ENCODE peak calls at places on chromosomes 2 and 18, in nine cellular contexts. S is lower lobe of right lung; U is GM12878; G is psoas muscle; Z is PC-3; O is tibial artery; D is lung; N is adrenal gland; X is CD8-positive, alpha-beta T cell. C is an unnamed sample.

GRCh38 chr2:64204006-64204632 is 59.9 kb upstream of the PELI1 start:
- DNase-seq in Z (no peak), G (no peak), U (peak), X (no peak), N (no peak), D (no peak), O (no peak), S (peak), C (peak)

GRCh38 chr18:59617468-59617932 is 79.7 kb downstream of the CCBE1 start:
- DNase-seq in S (no peak), N (peak), U (no peak), G (no peak), O (no peak), D (no peak), X (no peak), Z (peak), C (no peak)

GRCh38 chr2:42040643-42041277 is 7.1 kb upstream of the PKDCC start:
- DNase-seq in X (no peak), U (no peak), Z (no peak), N (no peak), D (no peak), O (no peak), S (no peak), G (no peak), C (no peak)

GRCh38 chr18:47283476-47283875 is 32.0 kb upstream of the SKOR2 start:
- DNase-seq in Z (peak), X (no peak), U (no peak), G (no peak), D (no peak), N (no peak), S (no peak), O (no peak), C (no peak)

GRCh38 chr2:40093036-40093673 is 314.1 kb upstream of the THUMPD2 start:
- DNase-seq in N (no peak), G (no peak), U (no peak), Z (no peak), D (no peak), S (no peak), X (no peak), O (no peak), C (no peak)

GRCh38 chr2:201130524-201131186 is 14.7 kb downstream of the CFLAR start:
- DNase-seq in G (no peak), N (peak), U (no peak), S (no peak), D (no peak), Z (peak), X (no peak), O (no peak), C (peak)

GRCh38 chr2:50476174-50476573 is 555.8 kb downstream of the NRXN1 start:
- DNase-seq in S (no peak), Z (no peak), G (no peak), D (no peak), N (no peak), X (no peak), O (no peak), U (no peak), C (no peak)

GRCh38 chr2:58131191-58132011 is 84.8 kb downstream of the VRK2 start:
- DNase-seq in O (no peak), U (no peak), Z (no peak), X (no peak), S (no peak), N (peak), G (peak), D (peak), C (no peak)

GRCh38 chr2:229486673-229487072 is 215.6 kb upstream of the PID1 start:
- DNase-seq in S (no peak), X (no peak), D (no peak), O (no peak), G (no peak), U (no peak), Z (no peak), N (no peak), C (no peak)

GRCh38 chr2:239378021-239378917 is 22.6 kb downstream of the HDAC4 start:
- DNase-seq in N (no peak), U (no peak), G (peak), S (peak), D (no peak), Z (no peak), O (peak), X (no peak), C (no peak)

GRCh38 chr2:119429225-119430000 is 2.2 kb upstream of the TMEM37 start:
- DNase-seq in D (no peak), U (peak), X (no peak), S (no peak), N (no peak), G (no peak), Z (no peak), O (peak), C (peak)

GRCh38 chr2:160336091-160336490 is 136.0 kb upstream of the ITGB6 start:
- DNase-seq in X (no peak), S (no peak), Z (no peak), O (no peak), N (no peak), G (no peak), D (no peak), U (no peak), C (no peak)

GRCh38 chr2:127551221-127551930 is 15.9 kb downstream of the MYO7B start:
- DNase-seq in O (no peak), Z (no peak), D (no peak), G (no peak), X (no peak), N (no peak), U (no peak), S (no peak), C (no peak)

GRCh38 chr2:231991664-231992063 is 30.2 kb downstream of the DIS3L2 start:
- DNase-seq in O (no peak), D (no peak), U (no peak), X (no peak), G (no peak), Z (no peak), S (no peak), N (no peak), C (peak)

GRCh38 chr2:84938194-84938879 is 32.6 kb upstream of the KCMF1 start:
- DNase-seq in G (no peak), X (peak), N (no peak), Z (peak), U (peak), O (no peak), D (no peak), S (no peak), C (no peak)

GRCh38 chr18:48886520-48887293 is 64.1 kb downstream of the SMAD7 start:
- DNase-seq in Z (no peak), X (no peak), N (no peak), D (no peak), O (no peak), G (no peak), U (no peak), S (no peak), C (no peak)

GRCh38 chr2:193542762-193543161 is 1348.0 kb upstream of the TMEFF2 start:
- DNase-seq in S (no peak), D (no peak), Z (no peak), G (no peak), U (no peak), O (no peak), N (no peak), X (no peak), C (no peak)

GRCh38 chr2:162400336-162400735 is 56.4 kb downstream of the GCA start:
- DNase-seq in S (no peak), U (no peak), D (no peak), O (no peak), Z (no peak), X (no peak), N (no peak), G (no peak), C (no peak)

GRCh38 chr2:11797846-11798245 is 51.4 kb downstream of the LPIN1 start:
- DNase-seq in S (no peak), Z (no peak), N (no peak), G (no peak), O (no peak), U (no peak), D (no peak), X (no peak), C (no peak)

GRCh38 chr2:179726461-179727180 is 134.8 kb downstream of the ZNF385B start:
- DNase-seq in O (no peak), Z (no peak), D (no peak), X (no peak), S (no peak), N (no peak), G (no peak), U (no peak), C (no peak)

GRCh38 chr2:98828793-98829371 is 98.0 kb upstream of the MGAT4A start:
- DNase-seq in G (no peak), N (no peak), U (no peak), O (no peak), Z (peak), X (no peak), D (no peak), S (no peak), C (no peak)

GRCh38 chr2:108612514-108613183 is 78.4 kb downstream of the LIMS1 start:
- DNase-seq in S (peak), U (peak), X (peak), D (peak), G (no peak), Z (no peak), O (no peak), N (no peak), C (peak)

GRCh38 chr2:120368086-120368485 is 22.1 kb downstream of the INHBB start:
- DNase-seq in S (peak), N (no peak), G (peak), D (no peak), Z (no peak), U (no peak), X (no peak), O (no peak), C (no peak)

GRCh38 chr2:60643747-60644146 is 90.3 kb upstream of the BCL11A start:
- DNase-seq in N (no peak), U (no peak), D (no peak), Z (no peak), S (no peak), G (no peak), X (no peak), O (no peak), C (no peak)

GRCh38 chr2:43455735-43456642 is 139.8 kb downstream of the THADA start:
- DNase-seq in O (no peak), X (no peak), U (peak), Z (peak), S (no peak), N (no peak), G (no peak), D (no peak), C (no peak)

DNA sequence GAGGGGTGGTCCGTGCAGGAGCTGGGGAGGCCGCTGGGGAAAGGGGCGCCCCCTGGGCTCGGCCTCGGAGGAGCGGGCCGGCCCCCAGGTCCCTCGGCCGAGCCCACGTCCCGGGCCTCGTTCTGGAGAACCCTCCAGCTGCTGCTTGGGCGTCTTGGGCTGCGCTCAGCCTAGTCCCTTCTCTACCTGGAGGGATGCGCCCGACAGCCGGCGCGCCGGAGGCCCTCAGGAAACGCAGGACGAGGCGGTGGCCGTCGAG is 293 bp upstream of the D2HGDH start:
- DNase-seq in Z (no peak), O (no peak), N (no peak), X (no peak), S (no peak), G (no peak), D (no peak), U (no peak), C (no peak)
- TF ChIP-seq CTCF in Z (peak), O (no peak), N (no peak), X (no peak), S (no peak), G (no peak), D (no peak), U (no peak), C (peak)

GRCh38 chr2:37457401-37457901 is 113.0 kb downstream of the QPCT start:
- DNase-seq in D (no peak), G (no peak), N (no peak), X (no peak), O (no peak), Z (no peak), U (no peak), S (no peak), C (no peak)

GRCh38 chr2:37464064-37464463 is 119.6 kb downstream of the QPCT start:
- DNase-seq in N (no peak), O (no peak), G (no peak), U (no peak), S (no peak), X (no peak), Z (no peak), D (no peak), C (no peak)

GRCh38 chr2:37459095-37459981 is 114.9 kb downstream of the QPCT start:
- DNase-seq in X (no peak), D (no peak), S (no peak), N (no peak), G (no peak), Z (peak), U (no peak), O (no peak), C (peak)

GRCh38 chr2:37458133-37458532 is 113.7 kb downstream of the QPCT start:
- DNase-seq in N (no peak), U (no peak), Z (no peak), O (no peak), X (no peak), G (no peak), D (no peak), S (no peak), C (no peak)

GRCh38 chr2:37460866-37461229 is 116.4 kb downstream of the QPCT start:
- DNase-seq in U (no peak), Z (no peak), X (no peak), N (no peak), S (no peak), O (no peak), D (no peak), G (no peak), C (no peak)
- H3K27ac ChIP-seq in U (no peak), Z (peak), X (no peak), N (no peak), S (no peak), O (peak), D (no peak), G (no peak), C (no peak)

GRCh38 chr2:33946198-33946597 is 347.1 kb upstream of the FAM98A start:
- DNase-seq in Z (no peak), U (no peak), X (no peak), O (no peak), N (no peak), G (no peak), S (no peak), D (no peak), C (no peak)
- TF ChIP-seq CTCF in Z (no peak), U (no peak), X (no peak), O (no peak), N (no peak), G (no peak), S (no peak), D (no peak), C (no peak)

GRCh38 chr2:217610411-217610814 is 392.4 kb downstream of the TNS1 start:
- DNase-seq in U (peak), D (no peak), X (peak), S (no peak), Z (no peak), G (no peak), N (no peak), O (no peak), C (no peak)

GRCh38 chr2:217611056-217611455 is 391.7 kb downstream of the TNS1 start:
- DNase-seq in G (no peak), U (no peak), Z (no peak), X (no peak), D (no peak), N (no peak), S (no peak), O (no peak), C (no peak)

GRCh38 chr2:217612920-217613319 is 389.9 kb downstream of the TNS1 start:
- DNase-seq in U (no peak), Z (no peak), D (no peak), N (no peak), O (no peak), S (no peak), G (no peak), X (no peak), C (no peak)

GRCh38 chr2:217609952-217610351 is 392.8 kb downstream of the TNS1 start:
- DNase-seq in G (no peak), O (no peak), Z (no peak), D (no peak), X (no peak), S (no peak), N (no peak), U (no peak), C (no peak)

GRCh38 chr2:217611626-217612127 is 391.1 kb downstream of the TNS1 start:
- DNase-seq in O (no peak), Z (no peak), S (no peak), N (no peak), D (no peak), G (no peak), X (no peak), U (no peak), C (no peak)
- H3K27ac ChIP-seq in O (no peak), Z (no peak), S (no peak), N (no peak), D (no peak), G (no peak), X (no peak), U (no peak), C (no peak)